ENCODE peak calls at places on chromosome 7, in nine cellular contexts. S is progenitor cell of endocrine pancreas; E is endothelial cell; P is DND-41; O is fibroblast of mammary gland; I is lung; T is tibial artery; V is CD4-positive, alpha-beta T cell; W is AG10803. R is an unnamed sample.

GRCh38 chr7:115965241-115965640 is 65.3 kb downstream of the TFEC start:
- DNase-seq in S (no peak), E (no peak), P (no peak), O (no peak), I (no peak), T (no peak), V (no peak), W (no peak), R (no peak)

GRCh38 chr7:157738064-157738460 is 401.3 kb downstream of the DNAJB6 start:
- DNase-seq in S (peak), E (no peak), P (no peak), O (peak), I (no peak), T (no peak), V (no peak), W (no peak), R (peak)

GRCh38 chr7:115707236-115707635 is 323.3 kb downstream of the TFEC start:
- DNase-seq in S (no peak), E (peak), P (peak), O (peak), I (no peak), T (no peak), V (no peak), W (peak), R (no peak)

GRCh38 chr7:27611043-27611442 is 51.6 kb downstream of the HIBADH start:
- DNase-seq in S (no peak), E (no peak), P (no peak), O (peak), I (peak), T (no peak), V (no peak), W (peak), R (no peak)

GRCh38 chr7:157271991-157272324 is 64.8 kb upstream of the DNAJB6 start:
- DNase-seq in S (no peak), E (no peak), P (no peak), O (peak), I (peak), T (peak), V (no peak), W (peak), R (peak)

GRCh38 chr7:111931016-111931517 is 275.1 kb downstream of the DOCK4 start:
- DNase-seq in S (no peak), E (no peak), P (no peak), O (peak), I (no peak), T (no peak), V (no peak), W (no peak), R (no peak)

GRCh38 chr7:141231018-141231792 is 157.3 kb downstream of the TMEM178B start:
- DNase-seq in S (no peak), E (peak), P (no peak), O (peak), I (no peak), T (no peak), V (no peak), W (peak), R (no peak)

GRCh38 chr7:3592438-3593134 is 291.5 kb downstream of the SDK1 start:
- DNase-seq in S (no peak), E (no peak), P (no peak), O (no peak), I (no peak), T (no peak), V (no peak), W (no peak), R (no peak)

GRCh38 chr7:154698726-154699291 is 304.1 kb downstream of the PAXIP1 start:
- DNase-seq in S (no peak), E (peak), P (no peak), O (no peak), I (no peak), T (no peak), V (no peak), W (no peak), R (no peak)

GRCh38 chr7:50534690-50535290 is 30.4 kb downstream of the DDC start:
- DNase-seq in S (no peak), E (no peak), P (no peak), O (peak), I (peak), T (no peak), V (no peak), W (peak), R (no peak)

GRCh38 chr7:143892527-143893300 is 9.3 kb downstream of the TCAF1 start:
- DNase-seq in S (no peak), E (no peak), P (no peak), O (peak), I (no peak), T (no peak), V (no peak), W (no peak), R (no peak)
- TF ChIP-seq CTCF in S (peak), E (peak), P (peak), O (peak), I (no peak), T (no peak), V (peak), W (peak), R (peak)

GRCh38 chr7:130896051-130896881 is 162.3 kb upstream of the KLF14 start:
- DNase-seq in S (no peak), E (peak), P (no peak), O (peak), I (no peak), T (no peak), V (no peak), W (peak), R (no peak)
- TF ChIP-seq CTCF in S (no peak), E (no peak), P (peak), O (peak), I (no peak), T (no peak), V (no peak), W (peak), R (no peak)

GRCh38 chr7:139722604-139723003 is 55.2 kb downstream of the HIPK2 start:
- DNase-seq in S (no peak), E (no peak), P (no peak), O (no peak), I (no peak), T (no peak), V (no peak), W (no peak), R (no peak)

GRCh38 chr7:139721844-139722243 is 56.0 kb downstream of the HIPK2 start:
- DNase-seq in S (no peak), E (no peak), P (no peak), O (no peak), I (no peak), T (no peak), V (no peak), W (no peak), R (no peak)

GRCh38 chr7:139720186-139720585 is 57.6 kb downstream of the HIPK2 start:
- DNase-seq in S (no peak), E (no peak), P (no peak), O (no peak), I (no peak), T (peak), V (no peak), W (no peak), R (no peak)

GRCh38 chr7:139721417-139721816 is 56.4 kb downstream of the HIPK2 start:
- DNase-seq in S (no peak), E (no peak), P (no peak), O (no peak), I (no peak), T (peak), V (no peak), W (no peak), R (no peak)

DNA sequence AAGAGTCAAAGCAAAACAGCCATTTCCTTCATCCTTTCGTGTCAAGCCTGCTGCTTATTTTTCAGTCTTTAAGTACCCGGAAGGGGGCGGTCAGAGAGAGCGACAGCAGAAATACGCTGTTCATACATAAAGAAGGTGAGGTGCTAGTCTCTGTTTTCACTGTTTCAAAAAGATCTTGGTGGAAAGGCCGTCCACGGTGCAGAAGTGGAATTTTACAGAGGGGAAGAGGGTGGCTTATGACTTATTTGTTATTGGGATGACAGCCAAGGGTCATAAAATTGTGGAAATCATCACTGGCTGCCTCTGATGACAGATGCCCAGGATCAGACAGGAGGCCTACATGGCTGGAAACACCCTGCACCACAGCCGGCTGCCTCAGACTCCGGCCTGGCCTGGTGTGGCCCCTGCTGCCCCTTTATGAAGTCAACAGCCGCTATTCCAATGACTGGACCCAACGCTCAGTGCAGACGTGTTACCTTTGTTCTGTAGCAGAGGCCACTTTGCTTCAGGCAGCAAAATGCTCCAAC is 57.0 kb downstream of the HIPK2 start:
- DNase-seq in S (no peak), E (no peak), P (no peak), O (peak), I (no peak), T (peak), V (no peak), W (peak), R (no peak)
- TF ChIP-seq CTCF in S (no peak), E (no peak), P (no peak), O (no peak), I (no peak), T (no peak), V (no peak), W (no peak), R (no peak)

GRCh38 chr7:149071641-149072437 is 18.7 kb downstream of the ZNF786 start:
- DNase-seq in S (no peak), E (peak), P (no peak), O (peak), I (peak), T (no peak), V (peak), W (peak), R (peak)
- TF ChIP-seq CTCF in S (peak), E (peak), P (no peak), O (no peak), I (no peak), T (no peak), V (no peak), W (no peak), R (peak)